ENCODE peak calls at places on chromosome 2, in seven cellular contexts. U, T, P, J, M, Z and G are unnamed samples.
A peak's percentile ranks its signal among the peaks of the same experiment; 100 is the strongest.

GRCh38 chr2:73070651-73071451 is 661 bp downstream of the SFXN5 start:
- DNase-seq in M (peak; percentile 98), P (peak; percentile 98), T (peak; percentile 98), Z (peak; percentile 97), U (peak; percentile 99), J (peak; percentile 82), G (peak; percentile 95)

GRCh38 chr2:64779117-64779690 is 125.5 kb upstream of the SERTAD2 start:
- DNase-seq in Z (peak; percentile 88), U (no peak), J (no peak), M (no peak), P (no peak), T (no peak), G (no peak)

GRCh38 chr2:233037078-233037477 is 4.6 kb downstream of the NEU2 start:
- DNase-seq in T (no peak), M (no peak), J (no peak), Z (no peak), P (no peak), U (no peak), G (no peak)

GRCh38 chr2:55010149-55010591 is 40.1 kb downstream of the RTN4 start:
- DNase-seq in T (peak; percentile 57), Z (no peak), P (peak; percentile 26), U (no peak), M (no peak), J (no peak), G (no peak)

GRCh38 chr2:190875881-190876280 is 4.7 kb upstream of the GLS start:
- DNase-seq in J (no peak), Z (no peak), U (no peak), M (no peak), P (no peak), T (no peak), G (no peak)

GRCh38 chr2:113283704-113284284 is 5.1 kb upstream of the PAX8 start:
- DNase-seq in J (no peak), M (peak; percentile 36), U (no peak), T (no peak), P (peak; percentile 60), Z (peak; percentile 45), G (peak; percentile 54)

GRCh38 chr2:68237404-68237803 is 14.9 kb downstream of the PPP3R1 start:
- DNase-seq in Z (peak; percentile 55), M (no peak), T (no peak), U (no peak), J (no peak), P (no peak), G (no peak)

GRCh38 chr2:38097611-38098350 is 21.8 kb upstream of the CYP1B1 start:
- DNase-seq in P (no peak), J (no peak), M (no peak), T (no peak), Z (no peak), U (no peak), G (no peak)

GRCh38 chr2:108917078-108917440 is 72.0 kb downstream of the EDAR start:
- DNase-seq in P (no peak), T (no peak), U (no peak), J (no peak), M (peak; percentile 25), Z (no peak), G (peak; percentile 47)

GRCh38 chr2:192307530-192307929 is 112.8 kb upstream of the TMEFF2 start:
- DNase-seq in M (no peak), U (no peak), J (no peak), T (no peak), P (no peak), Z (no peak), G (no peak)

GRCh38 chr2:14996306-14997014 is 363.9 kb downstream of the LRATD1 start:
- DNase-seq in J (no peak), P (no peak), M (no peak), U (no peak), T (no peak), Z (no peak), G (no peak)

GRCh38 chr2:69100220-69100723 is 87.3 kb downstream of the ANTXR1 start:
- DNase-seq in U (no peak), T (no peak), M (peak; percentile 77), Z (no peak), J (no peak), P (no peak), G (no peak)

DNA sequence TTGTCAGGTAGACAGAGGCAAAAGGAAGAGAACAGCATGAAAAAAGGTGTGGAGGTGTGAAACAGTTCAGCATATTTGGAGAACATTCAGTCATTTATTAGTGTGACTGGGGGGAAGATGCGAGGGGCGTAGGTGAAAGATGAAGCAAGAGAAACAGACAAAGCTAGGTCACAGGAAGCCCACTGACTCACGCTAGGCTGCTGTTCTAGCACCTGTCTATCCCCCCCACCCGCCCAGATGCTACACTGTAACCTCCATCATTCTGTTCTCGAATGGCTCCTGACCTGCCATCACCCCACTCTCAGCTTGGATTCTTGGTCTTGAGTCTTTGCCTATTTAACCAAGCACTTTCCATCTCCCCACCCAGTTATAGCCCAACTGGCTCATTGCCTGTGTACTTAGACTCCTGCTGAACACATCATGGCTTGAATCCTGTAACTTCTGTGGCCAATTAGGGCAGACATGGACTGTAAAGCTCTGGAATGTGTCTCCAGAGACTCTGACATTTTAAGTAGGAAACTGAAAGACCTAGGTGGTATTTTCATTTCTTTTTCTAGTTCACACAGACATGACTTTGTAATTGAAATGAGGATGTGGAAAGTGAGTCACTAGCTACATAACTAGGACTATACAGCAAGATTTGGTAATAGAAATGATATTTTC is 12.0 kb downstream of the DOK1 start:
- DNase-seq in P (no peak), M (peak; percentile 45), Z (no peak), J (no peak), T (no peak), U (no peak), G (no peak)
- TF ChIP-seq MAX in P (no peak), M (no peak), Z (no peak), J (no peak), T (no peak), U (no peak), G (no peak)

DNA sequence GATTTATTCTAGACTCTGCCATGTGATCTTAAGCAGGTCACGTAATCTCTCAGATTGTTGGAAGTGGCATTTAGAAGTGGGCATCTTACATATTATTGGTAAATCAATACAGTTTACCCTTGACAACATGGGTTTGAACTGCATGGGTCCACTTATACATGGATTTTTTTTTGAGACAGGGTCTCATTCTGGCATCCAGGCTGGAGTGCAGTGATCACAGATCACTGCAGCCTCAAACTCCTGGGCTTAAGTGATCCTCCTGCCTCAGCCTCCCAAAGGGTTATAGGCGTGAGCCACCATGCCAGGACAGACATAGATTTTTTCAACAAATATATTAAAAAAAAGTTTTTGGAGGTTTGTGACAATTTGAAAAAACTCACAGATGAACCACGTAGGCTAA is 144.7 kb downstream of the OTX1 start:
- DNase-seq in U (no peak), Z (no peak), J (no peak), M (no peak), T (no peak), P (no peak), G (no peak)
- TF ChIP-seq MAX in U (no peak), Z (no peak), J (no peak), M (no peak), T (no peak), P (no peak), G (no peak)

GRCh38 chr2:120059483-120059882 is 46.6 kb downstream of the EPB41L5 start:
- DNase-seq in M (no peak), U (no peak), T (no peak), Z (no peak), J (no peak), P (no peak), G (no peak)

GRCh38 chr2:120060088-120060623 is 47.3 kb downstream of the EPB41L5 start:
- DNase-seq in P (no peak), M (no peak), U (no peak), J (no peak), T (no peak), Z (no peak), G (no peak)

GRCh38 chr2:120066708-120067547 is 54.1 kb downstream of the EPB41L5 start:
- DNase-seq in J (no peak), T (no peak), Z (peak; percentile 21), M (no peak), U (peak; percentile 43), P (peak; percentile 29), G (peak; percentile 98)

GRCh38 chr2:120064664-120065063 is 51.8 kb downstream of the EPB41L5 start:
- DNase-seq in U (no peak), T (no peak), J (no peak), Z (no peak), M (no peak), P (no peak), G (no peak)
- TF ChIP-seq MAX in U (no peak), T (no peak), J (no peak), Z (no peak), M (no peak), P (no peak), G (no peak)

DNA sequence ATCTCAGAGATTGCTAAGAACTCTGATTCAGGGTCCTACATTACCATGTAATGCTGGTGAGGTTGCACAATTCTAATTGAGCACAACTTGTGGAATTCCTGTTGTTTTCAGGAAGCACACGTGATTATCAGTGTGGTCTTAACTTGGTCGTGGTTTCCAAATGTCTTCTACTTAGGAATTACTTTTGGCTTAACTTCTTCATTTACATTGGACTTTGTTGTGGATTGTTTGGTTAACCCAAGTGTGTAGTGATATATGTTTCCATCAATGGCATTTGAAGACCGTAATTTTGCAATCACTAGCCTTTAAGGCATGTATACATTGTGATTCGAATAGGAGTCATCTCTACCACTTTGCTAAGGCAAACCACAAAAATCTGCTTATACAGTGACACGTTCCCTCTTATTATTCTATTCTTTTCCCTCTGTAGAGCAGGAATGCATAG is 373.3 kb downstream of the IRS1 start:
- DNase-seq in P (no peak), Z (no peak), M (peak; percentile 53), U (no peak), J (no peak), T (no peak), G (peak; percentile 51)
- TF ChIP-seq MAX in P (peak; percentile 73), Z (no peak), M (no peak), U (no peak), J (no peak), T (no peak), G (no peak)

GRCh38 chr2:219906114-219906693 is 278.8 kb downstream of the SLC4A3 start:
- DNase-seq in Z (no peak), P (no peak), T (no peak), M (no peak), U (no peak), J (no peak), G (no peak)

GRCh38 chr2:219911541-219911940 is 284.1 kb downstream of the SLC4A3 start:
- DNase-seq in P (no peak), U (no peak), J (no peak), M (no peak), Z (no peak), T (no peak), G (no peak)

GRCh38 chr2:219905640-219906039 is 278.2 kb downstream of the SLC4A3 start:
- DNase-seq in T (no peak), U (no peak), M (no peak), Z (no peak), P (no peak), J (no peak), G (no peak)

GRCh38 chr2:219912530-219912929 is 285.1 kb downstream of the SLC4A3 start:
- DNase-seq in Z (no peak), P (no peak), J (no peak), U (no peak), T (no peak), M (no peak), G (no peak)

DNA sequence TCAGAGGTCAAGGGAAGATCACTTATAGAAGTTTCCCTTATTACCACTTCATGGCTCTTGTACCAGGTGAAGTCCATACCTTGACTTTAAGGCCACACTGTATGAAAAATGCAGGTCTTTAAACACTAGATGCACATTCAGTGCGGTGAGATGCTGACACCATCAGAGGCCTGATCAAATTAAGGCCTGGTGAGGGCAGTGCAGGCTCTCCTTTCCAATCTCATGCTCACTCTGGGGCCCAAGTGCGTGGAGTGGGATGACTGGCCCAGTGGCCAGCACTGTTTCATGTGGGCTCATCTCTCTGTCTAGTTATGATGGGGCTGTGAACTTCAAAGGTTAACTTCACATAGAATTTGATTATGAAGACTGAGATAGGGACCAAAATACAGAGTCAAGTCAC is 281.1 kb downstream of the SLC4A3 start:
- DNase-seq in Z (no peak), U (no peak), T (no peak), M (no peak), J (no peak), P (no peak), G (no peak)
- TF ChIP-seq MAX in Z (no peak), U (no peak), T (no peak), M (no peak), J (no peak), P (no peak), G (no peak)